ENCODE peak calls at places on chromosomes 12 and 14, in six cellular contexts. Q is OCI-LY7, W is breast epithelium, R is WTC11, F is lung, H is HFFc6. N is an unnamed sample.

GRCh38 chr14:104512061-104512460 is 67.5 kb upstream of the C14orf180 start:
- DNase-seq in W (no peak), Q (no peak), R (no peak), H (no peak), F (no peak), N (no peak)

GRCh38 chr12:80242341-80242740 is 143.0 kb downstream of the OTOGL start:
- DNase-seq in H (no peak), Q (no peak), F (no peak), W (no peak), R (no peak), N (no peak)

GRCh38 chr14:69037790-69038448 is 58.8 kb upstream of the ACTN1 start:
- DNase-seq in Q (no peak), W (no peak), H (peak), F (no peak), R (no peak), N (no peak)

GRCh38 chr14:43687866-43688265 is 819.2 kb downstream of the FSCB start:
- DNase-seq in R (no peak), Q (no peak), H (no peak), F (no peak), W (no peak), N (no peak)

GRCh38 chr12:57852620-57853509 is 6.3 kb upstream of the CTDSP2 start:
- DNase-seq in F (peak), H (no peak), R (peak), W (no peak), Q (no peak), N (peak)

GRCh38 chr14:76867536-76868452 is 41.6 kb downstream of the LRRC74A start:
- DNase-seq in R (no peak), Q (no peak), W (no peak), F (peak), H (no peak), N (no peak)

GRCh38 chr12:56884421-56884820 is 49.8 kb downstream of the SDR9C7 start:
- DNase-seq in R (no peak), W (no peak), Q (no peak), F (no peak), H (peak), N (no peak)

GRCh38 chr12:78143717-78144116 is 313.0 kb downstream of the NAV3 start:
- DNase-seq in Q (no peak), H (no peak), R (no peak), W (no peak), F (no peak), N (no peak)

GRCh38 chr12:89884917-89885316 is 176.3 kb upstream of the ATP2B1 start:
- DNase-seq in R (no peak), W (no peak), H (no peak), Q (no peak), F (no peak), N (no peak)

GRCh38 chr12:105162174-105162573 is 54.6 kb downstream of the WASHC4 start:
- DNase-seq in W (no peak), Q (no peak), F (no peak), H (no peak), R (no peak), N (no peak)

GRCh38 chr12:104249017-104249416 is 33.4 kb downstream of the TXNRD1 start:
- DNase-seq in R (no peak), Q (no peak), H (no peak), W (no peak), F (no peak), N (no peak)

GRCh38 chr12:128336506-128336905 is 69.5 kb downstream of the TMEM132C start:
- DNase-seq in Q (no peak), W (no peak), H (no peak), F (no peak), R (no peak), N (no peak)

GRCh38 chr14:38693423-38693822 is 409.6 kb downstream of the SEC23A start:
- DNase-seq in W (no peak), R (no peak), Q (no peak), F (no peak), H (no peak), N (no peak)

GRCh38 chr12:123369209-123369608 is 4.6 kb upstream of the SBNO1 start:
- DNase-seq in W (no peak), F (no peak), H (no peak), R (no peak), Q (no peak), N (no peak)

GRCh38 chr14:63345826-63346225 is 27.1 kb upstream of the GPHB5 start:
- DNase-seq in F (no peak), H (no peak), Q (no peak), W (no peak), R (no peak), N (no peak)

GRCh38 chr12:67426067-67426466 is 156.9 kb downstream of the CAND1 start:
- DNase-seq in R (no peak), F (no peak), W (no peak), Q (no peak), H (peak), N (no peak)

GRCh38 chr14:104505085-104506074 is 74.2 kb upstream of the C14orf180 start:
- DNase-seq in F (no peak), H (no peak), W (no peak), Q (no peak), R (no peak), N (no peak)

GRCh38 chr12:2999265-2999841 is 40.2 kb downstream of the TEAD4 start:
- DNase-seq in R (peak), W (no peak), F (no peak), Q (no peak), H (no peak), N (no peak)

GRCh38 chr14:34128665-34129064 is 177.8 kb upstream of the EGLN3 start:
- DNase-seq in F (no peak), Q (no peak), R (no peak), W (no peak), H (no peak), N (no peak)

GRCh38 chr12:69546693-69547438 is 38.4 kb upstream of the CCT2 start:
- DNase-seq in R (no peak), H (no peak), Q (no peak), W (no peak), F (no peak), N (no peak)

GRCh38 chr14:78107171-78107570 is 63.0 kb upstream of the NRXN3 start:
- DNase-seq in W (no peak), Q (no peak), H (no peak), R (no peak), F (no peak), N (no peak)

GRCh38 chr12:6295187-6295811 is 15.2 kb upstream of the PLEKHG6 start:
- DNase-seq in Q (no peak), H (peak), R (no peak), F (no peak), W (peak), N (peak)

GRCh38 chr14:21846227-21846885 is 172.7 kb upstream of the OR4E1 start:
- DNase-seq in W (no peak), Q (peak), F (peak), R (peak), H (no peak), N (peak)

GRCh38 chr14:103501041-103501870 is 21.4 kb downstream of the CKB start:
- DNase-seq in R (no peak), W (no peak), F (no peak), H (no peak), Q (no peak), N (peak)

GRCh38 chr12:125140918-125141573 is 75.8 kb downstream of the AACS start:
- DNase-seq in F (no peak), R (no peak), H (peak), Q (no peak), W (no peak), N (no peak)

GRCh38 chr14:74480051-74480450 is 13.1 kb downstream of the NPC2 start:
- DNase-seq in Q (no peak), W (no peak), F (no peak), H (no peak), R (no peak), N (no peak)

GRCh38 chr12:51048601-51049369 is 658 bp downstream of the LETMD1 start:
- DNase-seq in H (no peak), Q (peak), R (no peak), W (no peak), F (no peak), N (no peak)

GRCh38 chr12:79452906-79453305 is 237.9 kb downstream of the PAWR start:
- DNase-seq in H (no peak), W (no peak), R (no peak), Q (no peak), F (no peak), N (no peak)

GRCh38 chr12:116568203-116568602 is 9.0 kb downstream of the MAP1LC3B2 start:
- DNase-seq in H (no peak), W (no peak), F (no peak), R (no peak), Q (no peak), N (no peak)

GRCh38 chr12:116565963-116566362 is 6.8 kb downstream of the MAP1LC3B2 start:
- DNase-seq in R (no peak), F (no peak), W (no peak), Q (no peak), H (no peak), N (no peak)

GRCh38 chr12:116571089-116571488 is 11.9 kb downstream of the MAP1LC3B2 start:
- DNase-seq in R (no peak), W (no peak), F (no peak), H (no peak), Q (no peak), N (no peak)
- TF ChIP-seq CTCF in R (no peak), W (no peak), F (no peak), H (no peak), Q (no peak), N (no peak)

DNA sequence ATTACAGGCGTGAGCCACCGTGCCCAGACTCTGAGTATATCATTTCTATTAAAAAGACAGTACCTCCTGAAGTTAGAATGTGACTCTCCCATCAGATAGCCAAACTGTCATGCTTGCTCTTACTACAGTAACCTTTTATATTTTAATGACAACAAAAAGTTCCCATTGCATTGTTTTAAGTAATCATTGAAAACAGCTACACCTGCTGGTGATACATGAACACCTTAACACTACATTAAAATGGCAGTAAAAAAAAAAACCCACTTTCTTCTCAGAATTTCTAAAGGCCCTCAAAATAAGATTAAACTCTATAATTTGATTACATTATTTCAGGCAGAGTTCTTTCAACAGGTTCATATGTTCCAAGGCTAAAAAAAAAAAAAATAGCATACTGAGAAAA is 76.7 kb downstream of the SH2B3 start:
- DNase-seq in W (no peak), H (no peak), Q (peak), R (no peak), F (no peak), N (no peak)
- TF ChIP-seq CTCF in W (peak), H (peak), Q (peak), R (no peak), F (no peak), N (peak)

GRCh38 chr14:79357307-79357706 is 854.0 kb downstream of the DIO2 start:
- DNase-seq in Q (no peak), W (no peak), H (no peak), R (no peak), F (no peak), N (no peak)

GRCh38 chr14:79354336-79354735 is 857.0 kb downstream of the DIO2 start:
- DNase-seq in H (no peak), W (no peak), Q (no peak), R (no peak), F (no peak), N (no peak)

GRCh38 chr14:79352026-79352425 is 859.3 kb downstream of the DIO2 start:
- DNase-seq in Q (no peak), R (no peak), W (no peak), F (no peak), H (no peak), N (no peak)

GRCh38 chr14:79356040-79356439 is 855.3 kb downstream of the DIO2 start:
- DNase-seq in H (no peak), F (no peak), W (no peak), Q (no peak), R (no peak), N (no peak)
- TF ChIP-seq CTCF in H (peak), F (no peak), W (no peak), Q (no peak), R (no peak), N (no peak)

DNA sequence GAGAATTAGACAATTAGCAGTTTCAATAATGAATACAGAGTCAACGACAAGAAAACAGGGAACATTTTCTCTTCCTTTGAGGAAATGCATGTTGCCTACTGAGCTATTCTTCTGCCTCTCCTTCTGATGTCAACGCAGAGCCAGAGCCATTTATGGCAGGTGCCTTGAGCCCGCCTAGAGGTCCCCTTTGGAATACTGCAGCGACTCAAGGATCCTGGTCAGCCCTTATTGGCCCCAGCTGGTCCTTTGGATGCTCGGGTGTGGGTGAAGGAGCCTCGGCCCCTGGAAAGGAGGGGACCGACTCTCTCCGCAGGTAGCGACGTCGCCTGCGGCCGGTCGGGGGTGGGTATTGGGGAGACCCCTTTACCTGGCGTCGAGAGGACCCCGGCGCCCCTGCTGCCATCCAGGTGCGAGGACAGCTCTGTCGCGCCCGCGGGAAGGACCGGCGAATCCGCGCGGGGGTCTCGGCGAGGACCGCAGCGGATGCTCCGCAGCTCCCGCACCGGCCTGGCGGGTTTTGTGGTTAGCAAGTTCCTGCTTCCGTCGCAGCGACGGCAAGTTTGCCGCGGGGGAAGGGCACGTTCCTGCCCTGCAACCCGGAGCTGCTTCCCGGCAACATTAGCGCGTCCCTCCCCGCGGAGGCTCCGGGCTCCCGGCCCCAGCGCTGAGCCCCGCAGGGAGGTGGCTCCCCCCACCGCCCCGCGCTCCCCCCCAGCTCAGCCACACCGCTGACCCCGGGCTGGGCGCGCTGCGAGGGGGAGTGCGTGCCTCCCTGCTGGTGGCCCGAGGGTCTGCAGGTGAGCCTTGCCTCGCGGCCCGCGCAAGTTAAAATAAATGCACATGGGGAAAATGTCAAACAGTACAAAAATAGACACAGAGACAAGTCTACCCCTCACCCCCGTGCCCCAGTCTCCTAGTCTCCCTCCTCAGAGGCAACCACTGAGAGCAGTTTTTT is at the start of gene MANSC1:
- DNase-seq in R (peak), F (peak), Q (no peak), H (no peak), W (peak), N (peak)
- TF ChIP-seq CTCF in R (peak), F (no peak), Q (no peak), H (peak), W (peak), N (peak)

DNA sequence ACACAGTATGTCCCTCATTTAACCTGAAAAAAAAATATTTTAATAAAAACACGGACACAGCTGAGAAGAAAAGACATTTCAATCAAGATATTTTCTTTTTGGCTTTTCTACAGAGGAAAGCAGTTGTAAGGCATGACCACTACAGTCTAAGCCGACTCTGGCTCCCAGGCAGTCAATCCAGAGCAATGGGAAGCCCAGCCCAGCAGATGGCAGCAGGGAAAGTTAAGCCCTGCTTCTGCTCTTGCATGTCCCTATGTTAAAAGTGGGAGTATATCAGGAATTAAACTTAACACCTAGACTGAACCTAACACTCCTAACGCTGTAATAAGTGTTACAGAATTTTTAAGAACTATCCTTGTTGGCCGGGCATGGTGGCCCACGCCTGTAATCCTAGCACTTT is 19.5 kb upstream of the HAL start:
- DNase-seq in F (no peak), H (peak), R (peak), W (no peak), Q (no peak), N (peak)
- TF ChIP-seq CTCF in F (peak), H (peak), R (no peak), W (no peak), Q (peak), N (no peak)

GRCh38 chr12:13870255-13870654 is 111.1 kb downstream of the GRIN2B start:
- DNase-seq in W (no peak), Q (no peak), F (no peak), H (no peak), R (no peak), N (no peak)
- TF ChIP-seq CTCF in W (no peak), Q (no peak), F (no peak), H (no peak), R (no peak), N (no peak)

GRCh38 chr12:49019435-49020317 is 1.1 kb upstream of the PRKAG1 start:
- DNase-seq in W (no peak), H (peak), F (no peak), R (peak), Q (peak), N (peak)
- TF ChIP-seq CTCF in W (no peak), H (peak), F (no peak), R (no peak), Q (peak), N (peak)

GRCh38 chr14:100374270-100374669 is 51.1 kb downstream of the SLC25A47 start:
- DNase-seq in Q (no peak), W (no peak), F (no peak), R (no peak), H (no peak), N (no peak)

GRCh38 chr14:100375963-100376735 is 53.0 kb downstream of the SLC25A47 start:
- DNase-seq in R (peak), W (peak), H (peak), Q (peak), F (peak), N (peak)

GRCh38 chr14:100375273-100375962 is 52.3 kb downstream of the SLC25A47 start:
- DNase-seq in H (peak), F (peak), R (peak), Q (peak), W (no peak), N (peak)

GRCh38 chr14:100374891-100375272 is 51.7 kb downstream of the SLC25A47 start:
- DNase-seq in W (no peak), Q (no peak), F (no peak), H (no peak), R (no peak), N (no peak)

GRCh38 chr14:100376751-100377171 is 53.6 kb downstream of the SLC25A47 start:
- DNase-seq in H (peak), R (no peak), Q (no peak), F (no peak), W (no peak), N (peak)
- TF ChIP-seq CTCF in H (peak), R (no peak), Q (peak), F (no peak), W (no peak), N (no peak)